ENCODE peak calls at places on chromosomes 13 and 19, in five cellular contexts. D is H1, V is neuronal stem cell, P is trophoblast cell, O is IMR-90. Z is an unnamed sample.

GRCh38 chr19:20279516-20279915 is 112.5 kb downstream of the ZNF486 start:
- DNase-seq in D (no peak), V (no peak), P (no peak), O (no peak), Z (no peak)

GRCh38 chr13:75549262-75550158 is at the start of gene UCHL3:
- DNase-seq in D (peak; percentile 98), V (peak; percentile 96), P (peak; percentile 97), O (peak; percentile 95), Z (peak; percentile 96)

GRCh38 chr19:5690955-5691204 is 785 bp downstream of the RPL36 start:
- DNase-seq in D (no peak), V (no peak), P (no peak), O (no peak), Z (no peak)

GRCh38 chr19:3985643-3986259 is 488 bp upstream of the EEF2 start:
- DNase-seq in D (no peak), V (peak; percentile 15), P (no peak), O (no peak), Z (no peak)

GRCh38 chr19:3443840-3444694 is 36.3 kb downstream of the SMIM24 start:
- DNase-seq in D (peak; percentile 82), V (peak; percentile 89), P (no peak), O (peak; percentile 47), Z (peak; percentile 90)

GRCh38 chr19:17263712-17264640 is 569 bp downstream of the USHBP1 start:
- DNase-seq in D (no peak), V (no peak), P (no peak), O (no peak), Z (no peak)

GRCh38 chr19:2302319-2303208 is 5.4 kb downstream of the LINGO3 start:
- DNase-seq in D (peak; percentile 79), V (peak; percentile 63), P (no peak), O (peak; percentile 65), Z (peak; percentile 52)

GRCh38 chr19:10114651-10115391 is 3.3 kb downstream of the P2RY11 start:
- DNase-seq in D (no peak), V (no peak), P (no peak), O (no peak), Z (peak; percentile 39)

GRCh38 chr19:23777216-23777615 is 18.5 kb upstream of the ZNF681 start:
- DNase-seq in D (no peak), V (no peak), P (peak; percentile 74), O (no peak), Z (no peak)

GRCh38 chr13:110882228-110882627 is 32.6 kb downstream of the ANKRD10 start:
- DNase-seq in D (no peak), V (no peak), P (no peak), O (no peak), Z (no peak)

GRCh38 chr13:32175307-32175706 is 139.9 kb downstream of the ZAR1L start:
- DNase-seq in D (no peak), V (no peak), P (no peak), O (no peak), Z (no peak)

GRCh38 chr19:1141944-1142343 is 32.1 kb downstream of the SBNO2 start:
- DNase-seq in D (no peak), V (no peak), P (no peak), O (no peak), Z (no peak)

GRCh38 chr13:26988059-26988769 is 183.4 kb downstream of the USP12 start:
- DNase-seq in D (no peak), V (no peak), P (no peak), O (no peak), Z (no peak)

GRCh38 chr13:26983533-26984315 is 187.9 kb downstream of the USP12 start:
- DNase-seq in D (no peak), V (no peak), P (no peak), O (no peak), Z (no peak)

GRCh38 chr13:26987614-26988013 is 184.0 kb downstream of the USP12 start:
- DNase-seq in D (no peak), V (no peak), P (no peak), O (no peak), Z (no peak)

GRCh38 chr13:26985285-26985878 is 186.2 kb downstream of the USP12 start:
- DNase-seq in D (peak; percentile 71), V (peak; percentile 74), P (peak; percentile 68), O (peak; percentile 80), Z (peak; percentile 74)

DNA sequence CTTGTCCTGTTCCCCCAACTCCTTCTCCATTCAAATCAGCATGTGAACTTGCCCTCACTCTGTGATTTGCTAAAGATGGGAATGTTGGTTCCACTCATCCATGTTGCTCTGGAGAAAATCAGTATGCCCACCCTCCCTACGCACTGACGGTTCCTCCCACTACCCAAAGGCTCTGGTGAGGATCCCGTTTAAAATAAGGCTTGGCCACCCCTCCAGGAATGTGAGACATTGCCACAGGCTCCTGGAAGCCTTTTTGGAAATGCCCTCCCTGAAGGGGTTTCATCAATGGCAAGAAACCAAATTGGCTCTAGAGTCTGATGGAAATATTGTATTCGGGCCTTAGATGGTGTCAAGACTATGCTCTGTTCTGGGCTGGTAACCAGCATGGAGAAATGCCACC is 187.3 kb downstream of the USP12 start:
- DNase-seq in D (no peak), V (no peak), P (no peak), O (no peak), Z (no peak)
- H2BK120ac ChIP-seq in D (no peak overlapping the region), V (no peak overlapping the region), P (no peak overlapping the region), O (peak overlapping the region; percentile 93), Z (no peak overlapping the region)

GRCh38 chr13:98370261-98370660 is 193.2 kb upstream of the RNF113B start:
- DNase-seq in D (peak; percentile 28), V (no peak), P (no peak), O (no peak), Z (no peak)
- H2BK120ac ChIP-seq in D (no peak overlapping the region), V (no peak overlapping the region), P (no peak overlapping the region), O (peak overlapping the region; percentile 99), Z (no peak overlapping the region)

GRCh38 chr13:58843071-58843470 is 1211.5 kb downstream of the PCDH17 start:
- DNase-seq in D (no peak), V (no peak), P (no peak), O (no peak), Z (peak; percentile 92)
- H2BK120ac ChIP-seq in D (no peak overlapping the region), V (no peak overlapping the region), P (no peak overlapping the region), O (no peak overlapping the region), Z (no peak overlapping the region)

GRCh38 chr13:95275322-95276118 is 25.7 kb downstream of the ABCC4 start:
- DNase-seq in D (no peak), V (no peak), P (no peak), O (no peak), Z (no peak)
- H2BK120ac ChIP-seq in D (no peak overlapping the region), V (no peak overlapping the region), P (no peak overlapping the region), O (peak overlapping the region; percentile 92), Z (no peak overlapping the region)